ENCODE peak calls at places on chromosomes 1 and 21, in eight cellular contexts. M is SK-N-SH, I is GM23338, Z is PC-3, N is HCT116, V is MM.1S, Q is OCI-LY7, H is hepatocyte. R is an unnamed sample.

GRCh38 chr1:240031414-240031813 is 60.3 kb upstream of the FMN2 start:
- DNase-seq in Z (peak; percentile 75), H (no peak), M (no peak), N (no peak), I (no peak), Q (no peak), V (no peak), R (no peak)

GRCh38 chr1:242132446-242132845 is 133.5 kb upstream of the MAP1LC3C start:
- DNase-seq in I (no peak), N (no peak), Z (no peak), Q (no peak), V (no peak), M (peak; percentile 42), H (no peak), R (no peak)

GRCh38 chr1:100353073-100353801 is 931 bp downstream of the CDC14A start:
- DNase-seq in I (peak; percentile 80), Q (peak; percentile 59), Z (no peak), V (peak; percentile 14), M (peak; percentile 54), H (peak; percentile 60), N (no peak), R (peak; percentile 83)

GRCh38 chr1:117795190-117795589 is 134.2 kb downstream of the GDAP2 start:
- DNase-seq in M (no peak), H (no peak), V (no peak), N (no peak), I (no peak), Q (no peak), Z (peak; percentile 96), R (no peak)

GRCh38 chr1:54134301-54134700 is 18.5 kb downstream of the CDCP2 start:
- DNase-seq in H (no peak), M (no peak), Q (no peak), V (no peak), N (no peak), I (no peak), Z (no peak), R (no peak)

GRCh38 chr1:36457691-36458090 is 6.5 kb downstream of the MRPS15 start:
- DNase-seq in Z (no peak), M (no peak), N (no peak), Q (no peak), V (no peak), I (no peak), H (no peak), R (no peak)

GRCh38 chr1:238652346-238652968 is 733.9 kb upstream of the CHRM3 start:
- DNase-seq in I (no peak), N (no peak), Q (no peak), V (no peak), H (no peak), M (no peak), Z (peak; percentile 62), R (no peak)

GRCh38 chr1:26686795-26687194 is 9.0 kb upstream of the ARID1A start:
- DNase-seq in Z (peak; percentile 47), V (no peak), H (no peak), M (no peak), Q (no peak), N (no peak), I (peak; percentile 54), R (no peak)

GRCh38 chr1:181208076-181208475 is 119.6 kb downstream of the IER5 start:
- DNase-seq in I (no peak), Q (no peak), Z (no peak), N (no peak), V (no peak), H (no peak), M (no peak), R (no peak)

GRCh38 chr1:3695326-3696217 is 43.3 kb downstream of the TP73 start:
- DNase-seq in Z (peak; percentile 71), Q (peak; percentile 30), N (no peak), M (peak; percentile 96), V (no peak), I (peak; percentile 91), H (peak; percentile 78), R (peak; percentile 77)

GRCh38 chr1:23561813-23562100 is 2.5 kb upstream of the ID3 start:
- DNase-seq in M (no peak), Q (no peak), I (no peak), V (no peak), N (no peak), H (no peak), Z (no peak), R (peak; percentile 16)

GRCh38 chr1:110639724-110640386 is 33.7 kb upstream of the KCNA2 start:
- DNase-seq in I (no peak), H (no peak), Q (no peak), Z (peak; percentile 7), V (no peak), M (no peak), N (no peak), R (no peak)

GRCh38 chr1:152962876-152963415 is 7.5 kb upstream of the SPRR4 start:
- DNase-seq in N (no peak), Z (no peak), M (no peak), H (no peak), I (no peak), Q (no peak), V (no peak), R (no peak)

GRCh38 chr1:213275293-213275692 is 224.3 kb downstream of the RPS6KC1 start:
- DNase-seq in V (no peak), Z (no peak), H (no peak), N (no peak), Q (no peak), I (no peak), M (no peak), R (no peak)

DNA sequence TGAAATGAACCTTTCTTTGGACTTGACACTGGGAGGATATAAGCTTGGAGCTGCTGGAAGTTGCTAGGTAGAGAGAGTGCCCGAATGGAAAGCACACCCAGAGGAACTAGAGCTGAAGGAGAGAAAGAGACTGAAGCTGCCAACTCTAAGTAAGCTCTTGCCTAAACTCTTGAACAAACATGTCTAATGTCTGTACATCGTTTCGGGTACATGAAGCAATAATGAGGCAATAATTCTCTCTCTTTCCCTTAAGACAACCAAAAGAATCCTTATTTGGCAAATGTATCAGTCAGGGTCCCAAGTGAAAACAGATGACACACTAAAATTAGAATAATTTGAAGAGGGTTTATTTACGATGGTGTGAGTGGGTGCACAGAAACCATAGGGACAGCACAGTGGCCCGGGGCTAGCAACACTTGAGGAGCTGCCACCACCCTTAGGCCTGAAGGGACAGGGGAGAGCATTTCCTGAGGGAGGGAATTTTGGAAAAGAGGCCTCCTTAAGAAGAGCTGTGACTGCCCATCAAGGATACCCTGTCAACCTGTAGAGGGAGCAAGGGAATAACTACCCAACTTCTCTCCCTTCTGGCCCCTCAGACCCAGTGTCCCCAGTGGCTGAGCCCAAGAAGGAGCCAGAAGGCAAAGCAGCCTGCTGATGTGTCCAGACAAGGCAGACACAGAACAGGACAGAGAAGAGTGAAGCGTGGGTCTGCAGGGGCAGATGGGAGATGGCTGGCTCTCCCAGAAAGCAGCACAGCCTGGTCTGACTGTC is 36.1 kb upstream of the KHDRBS1 start:
- DNase-seq in I (peak; percentile 93), Z (peak; percentile 58), M (peak; percentile 51), H (peak; percentile 43), V (peak; percentile 55), N (peak; percentile 67), Q (peak; percentile 55), R (peak; percentile 79)
- TF ChIP-seq CTCF in I (peak; percentile 65), Z (peak; percentile 54), M (peak; percentile 42), H (peak; percentile 33), V (peak; percentile 49), N (peak; percentile 72), Q (peak; percentile 71), R (peak; percentile 63)

DNA sequence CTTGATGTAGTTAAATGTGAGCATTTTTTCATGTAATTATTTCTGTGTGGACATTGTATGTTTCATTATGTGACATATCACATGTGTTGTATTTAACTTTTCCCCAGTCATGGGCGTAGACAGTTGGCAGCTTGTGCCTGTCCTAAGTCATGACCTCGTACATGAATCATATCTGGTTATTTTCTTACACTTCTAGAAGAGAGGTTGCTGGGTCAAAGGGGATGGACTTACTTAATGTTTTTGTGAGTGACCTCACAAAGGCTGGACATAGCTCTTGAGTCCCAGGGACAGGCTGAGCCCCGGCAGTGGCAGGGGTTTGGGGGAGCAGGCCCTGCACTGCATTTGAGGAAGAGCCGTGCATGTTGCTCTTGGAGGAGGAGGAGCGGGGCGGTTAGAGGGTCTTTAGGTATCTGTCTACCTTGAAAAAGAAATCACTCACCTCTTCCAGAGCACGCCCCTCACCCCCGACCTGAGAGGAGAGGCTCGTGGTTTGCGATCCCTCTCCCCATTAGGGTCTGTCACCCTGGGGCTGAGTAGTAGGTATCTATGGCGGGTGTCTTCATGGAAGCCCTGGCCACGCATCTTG is 16.4 kb downstream of the IFNGR2 start:
- DNase-seq in Q (no peak), Z (peak; percentile 73), I (no peak), M (no peak), H (no peak), V (no peak), N (no peak), R (no peak)
- H3K4me2 ChIP-seq in Q (no peak overlapping the region), Z (peak overlapping the region; percentile 4), I (no peak overlapping the region), M (no peak overlapping the region), H (no peak overlapping the region), V (no peak overlapping the region), N (no peak overlapping the region), R (no peak overlapping the region)

DNA sequence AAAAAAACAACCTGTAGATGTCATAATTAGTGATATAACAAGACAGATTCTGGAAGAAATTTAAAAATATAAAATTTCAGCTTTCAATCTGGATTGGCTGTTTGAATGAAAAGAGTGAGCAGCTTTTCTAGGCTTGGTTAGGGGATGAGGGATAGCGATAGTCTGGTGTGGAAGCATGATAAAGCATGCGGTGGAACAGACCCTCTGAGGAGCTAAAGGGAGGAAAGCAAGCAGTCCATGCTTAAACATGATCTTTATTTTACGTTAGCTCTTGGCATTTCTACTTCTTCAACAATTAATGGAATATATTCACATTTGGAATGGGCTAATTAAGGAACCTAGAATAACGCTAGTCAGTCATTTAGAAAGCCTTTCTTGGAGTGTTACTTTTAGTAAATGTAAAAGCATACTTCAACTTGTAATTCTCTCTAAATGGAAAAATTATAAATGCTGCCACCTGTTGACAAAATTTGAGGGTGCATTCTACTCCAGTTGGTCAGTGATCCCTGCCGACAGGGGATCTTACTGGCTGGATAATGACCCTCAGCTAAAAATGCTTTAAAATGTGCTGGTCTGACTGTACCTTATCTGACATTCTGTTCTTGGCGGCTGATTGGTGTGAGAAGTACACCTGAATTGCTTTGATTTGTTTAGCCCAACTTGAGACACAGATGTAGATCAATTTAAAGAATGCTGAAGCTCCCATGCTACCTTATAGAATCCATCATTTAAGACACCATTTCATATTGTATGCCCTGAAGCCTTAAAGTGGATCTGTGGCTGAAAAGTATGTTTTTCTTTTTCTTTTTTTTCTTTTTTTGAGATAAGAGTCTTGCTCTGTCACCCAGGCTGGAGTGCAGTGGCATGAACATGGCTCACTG is 61.2 kb downstream of the AK4 start:
- DNase-seq in V (no peak), I (peak; percentile 70), Q (peak; percentile 36), H (peak; percentile 55), Z (peak; percentile 70), M (peak; percentile 69), N (peak; percentile 31), R (peak; percentile 27)
- TF ChIP-seq EZH2phosphoT487 in V (no peak), I (no peak), Q (no peak), H (no peak), Z (no peak), M (no peak), N (no peak), R (no peak)

DNA sequence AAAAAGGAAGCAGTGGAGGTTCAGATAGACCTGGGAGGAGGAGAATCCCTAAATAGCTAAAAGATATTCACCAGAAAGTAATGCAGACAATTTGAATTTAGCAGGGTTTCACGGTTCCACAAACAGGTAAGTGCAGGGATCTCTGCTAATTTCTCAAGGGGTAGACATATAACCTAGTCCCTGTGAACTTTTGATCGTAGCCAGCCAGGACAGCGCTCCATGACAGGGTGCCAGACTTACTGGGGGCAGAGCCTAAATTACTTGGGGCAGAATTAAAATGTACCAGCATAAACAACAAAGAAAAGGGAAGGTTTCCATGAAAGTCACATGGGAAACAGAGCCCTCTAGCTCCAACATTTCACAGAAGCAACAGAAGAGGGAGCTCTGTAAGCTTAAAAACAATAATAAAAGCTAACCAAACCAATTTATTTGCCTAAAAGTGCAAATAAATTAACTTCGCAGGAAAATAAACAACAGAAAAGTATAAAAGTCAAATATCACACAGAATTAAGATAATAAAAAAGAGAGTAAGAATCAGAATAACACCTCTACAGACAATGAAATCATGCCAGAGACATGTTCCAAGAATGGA is 198.3 kb downstream of the DUSP10 start:
- DNase-seq in Q (no peak), Z (peak; percentile 60), I (peak; percentile 58), N (peak; percentile 2), H (peak; percentile 29), M (peak; percentile 21), V (no peak), R (peak; percentile 23)
- TF ChIP-seq CTCF in Q (peak; percentile 26), Z (peak; percentile 87), I (peak; percentile 71), N (peak; percentile 57), H (peak; percentile 70), M (peak; percentile 69), V (peak; percentile 34), R (peak; percentile 66)

R was measured in neural progenitor cell.